ENCODE peak calls at places on chromosomes 2 and 18, in ten cellular contexts. One of them, this sample, is unnamed.

GRCh38 chr2:95004702-95005101 is 20.8 kb upstream of the MAL start:
- DNase-seq in HTR-8/SVneo: no peak
- DNase-seq in KBM-7: no peak
- DNase-seq in myocyte: no peak
- DNase-seq in heart right ventricle: no peak
- DNase-seq in ACHN: no peak
- DNase-seq in occipital lobe: no peak
- DNase-seq in thyroid gland: peak; percentile 24
- DNase-seq in non-pigmented ciliary epithelial cell: no peak
- DNase-seq in NCI-H2171 treated with DMSO at 0.1 percent for 48 hours: no peak
- DNase-seq in this sample: no peak

GRCh38 chr2:177015526-177015925 is 197.1 kb upstream of the HNRNPA3 start:
- DNase-seq in non-pigmented ciliary epithelial cell: no peak
- DNase-seq in NCI-H2171 treated with DMSO at 0.1 percent for 48 hours: peak; percentile 42
- DNase-seq in KBM-7: no peak
- DNase-seq in HTR-8/SVneo: no peak
- DNase-seq in myocyte: no peak
- DNase-seq in thyroid gland: no peak
- DNase-seq in heart right ventricle: no peak
- DNase-seq in ACHN: no peak
- DNase-seq in occipital lobe: no peak
- DNase-seq in this sample: no peak

GRCh38 chr18:22286576-22286975 is 117.2 kb downstream of the GATA6 start:
- DNase-seq in heart right ventricle: no peak
- DNase-seq in myocyte: no peak
- DNase-seq in NCI-H2171 treated with DMSO at 0.1 percent for 48 hours: no peak
- DNase-seq in occipital lobe: no peak
- DNase-seq in KBM-7: no peak
- DNase-seq in non-pigmented ciliary epithelial cell: no peak
- DNase-seq in HTR-8/SVneo: no peak
- DNase-seq in thyroid gland: peak; percentile 51
- DNase-seq in ACHN: no peak
- DNase-seq in this sample: peak; percentile 89

GRCh38 chr2:106097370-106098000 is 96.6 kb downstream of the UXS1 start:
- DNase-seq in occipital lobe: no peak
- DNase-seq in NCI-H2171 treated with DMSO at 0.1 percent for 48 hours: peak; percentile 33
- DNase-seq in non-pigmented ciliary epithelial cell: no peak
- DNase-seq in myocyte: peak; percentile 49
- DNase-seq in HTR-8/SVneo: no peak
- DNase-seq in heart right ventricle: no peak
- DNase-seq in thyroid gland: no peak
- DNase-seq in ACHN: no peak
- DNase-seq in KBM-7: no peak
- DNase-seq in this sample: no peak

GRCh38 chr2:212940816-212941215 is 210.6 kb downstream of the IKZF2 start:
- DNase-seq in non-pigmented ciliary epithelial cell: no peak
- DNase-seq in HTR-8/SVneo: peak; percentile 3
- DNase-seq in NCI-H2171 treated with DMSO at 0.1 percent for 48 hours: peak; percentile 96
- DNase-seq in heart right ventricle: no peak
- DNase-seq in myocyte: peak; percentile 67
- DNase-seq in occipital lobe: no peak
- DNase-seq in ACHN: no peak
- DNase-seq in thyroid gland: peak; percentile 74
- DNase-seq in KBM-7: no peak
- DNase-seq in this sample: no peak

GRCh38 chr2:232779935-232780334 is 3.6 kb upstream of the KCNJ13 start:
- DNase-seq in myocyte: peak; percentile 20
- DNase-seq in non-pigmented ciliary epithelial cell: no peak
- DNase-seq in HTR-8/SVneo: no peak
- DNase-seq in occipital lobe: no peak
- DNase-seq in heart right ventricle: no peak
- DNase-seq in NCI-H2171 treated with DMSO at 0.1 percent for 48 hours: no peak
- DNase-seq in KBM-7: no peak
- DNase-seq in thyroid gland: peak; percentile 16
- DNase-seq in ACHN: no peak
- DNase-seq in this sample: no peak

GRCh38 chr2:236565879-236566402 is 3.7 kb upstream of the ACKR3 start:
- DNase-seq in myocyte: no peak
- DNase-seq in non-pigmented ciliary epithelial cell: no peak
- DNase-seq in HTR-8/SVneo: no peak
- DNase-seq in thyroid gland: no peak
- DNase-seq in NCI-H2171 treated with DMSO at 0.1 percent for 48 hours: no peak
- DNase-seq in ACHN: no peak
- DNase-seq in heart right ventricle: no peak
- DNase-seq in KBM-7: no peak
- DNase-seq in occipital lobe: no peak
- DNase-seq in this sample: no peak

GRCh38 chr2:145572238-145572637 is 1052.3 kb upstream of the ZEB2 start:
- DNase-seq in HTR-8/SVneo: no peak
- DNase-seq in myocyte: no peak
- DNase-seq in NCI-H2171 treated with DMSO at 0.1 percent for 48 hours: no peak
- DNase-seq in heart right ventricle: no peak
- DNase-seq in non-pigmented ciliary epithelial cell: no peak
- DNase-seq in thyroid gland: no peak
- DNase-seq in KBM-7: no peak
- DNase-seq in ACHN: no peak
- DNase-seq in occipital lobe: no peak
- DNase-seq in this sample: no peak

GRCh38 chr2:120852200-120852815 is 116.6 kb downstream of the GLI2 start:
- DNase-seq in ACHN: no peak
- DNase-seq in HTR-8/SVneo: no peak
- DNase-seq in heart right ventricle: no peak
- DNase-seq in occipital lobe: no peak
- DNase-seq in NCI-H2171 treated with DMSO at 0.1 percent for 48 hours: no peak
- DNase-seq in myocyte: peak; percentile 32
- DNase-seq in thyroid gland: no peak
- DNase-seq in KBM-7: no peak
- DNase-seq in non-pigmented ciliary epithelial cell: no peak
- DNase-seq in this sample: no peak

GRCh38 chr2:3116371-3116770 is 261.2 kb downstream of the EIPR1 start:
- DNase-seq in occipital lobe: no peak
- DNase-seq in HTR-8/SVneo: no peak
- DNase-seq in ACHN: no peak
- DNase-seq in heart right ventricle: no peak
- DNase-seq in thyroid gland: no peak
- DNase-seq in myocyte: no peak
- DNase-seq in NCI-H2171 treated with DMSO at 0.1 percent for 48 hours: no peak
- DNase-seq in KBM-7: no peak
- DNase-seq in non-pigmented ciliary epithelial cell: no peak
- DNase-seq in this sample: no peak

GRCh38 chr18:36132756-36133155 is 3.1 kb downstream of the ELP2 start:
- DNase-seq in heart right ventricle: no peak
- DNase-seq in occipital lobe: no peak
- DNase-seq in ACHN: no peak
- DNase-seq in NCI-H2171 treated with DMSO at 0.1 percent for 48 hours: no peak
- DNase-seq in KBM-7: no peak
- DNase-seq in HTR-8/SVneo: no peak
- DNase-seq in myocyte: no peak
- DNase-seq in non-pigmented ciliary epithelial cell: no peak
- DNase-seq in thyroid gland: no peak
- DNase-seq in this sample: no peak

GRCh38 chr2:239563561-239563960 is 162.7 kb upstream of the HDAC4 start:
- DNase-seq in HTR-8/SVneo: no peak
- DNase-seq in thyroid gland: no peak
- DNase-seq in NCI-H2171 treated with DMSO at 0.1 percent for 48 hours: no peak
- DNase-seq in heart right ventricle: no peak
- DNase-seq in non-pigmented ciliary epithelial cell: no peak
- DNase-seq in myocyte: no peak
- DNase-seq in occipital lobe: no peak
- DNase-seq in KBM-7: no peak
- DNase-seq in ACHN: no peak
- DNase-seq in this sample: no peak

GRCh38 chr2:189485146-189485545 is 43.9 kb downstream of the WDR75 start:
- DNase-seq in ACHN: no peak
- DNase-seq in HTR-8/SVneo: no peak
- DNase-seq in non-pigmented ciliary epithelial cell: no peak
- DNase-seq in thyroid gland: no peak
- DNase-seq in heart right ventricle: no peak
- DNase-seq in NCI-H2171 treated with DMSO at 0.1 percent for 48 hours: no peak
- DNase-seq in myocyte: peak; percentile 86
- DNase-seq in occipital lobe: no peak
- DNase-seq in KBM-7: no peak
- DNase-seq in this sample: no peak

GRCh38 chr2:119126650-119127049 is 31.9 kb downstream of the C1QL2 start:
- DNase-seq in occipital lobe: no peak
- DNase-seq in NCI-H2171 treated with DMSO at 0.1 percent for 48 hours: no peak
- DNase-seq in ACHN: peak; percentile 66
- DNase-seq in HTR-8/SVneo: no peak
- DNase-seq in KBM-7: peak; percentile 16
- DNase-seq in thyroid gland: no peak
- DNase-seq in non-pigmented ciliary epithelial cell: no peak
- DNase-seq in myocyte: no peak
- DNase-seq in heart right ventricle: peak; percentile 17
- DNase-seq in this sample: peak; percentile 33

GRCh38 chr2:26738481-26738880 is 25.6 kb upstream of the SLC35F6 start:
- DNase-seq in NCI-H2171 treated with DMSO at 0.1 percent for 48 hours: no peak
- DNase-seq in KBM-7: no peak
- DNase-seq in occipital lobe: no peak
- DNase-seq in thyroid gland: no peak
- DNase-seq in myocyte: no peak
- DNase-seq in HTR-8/SVneo: no peak
- DNase-seq in heart right ventricle: no peak
- DNase-seq in non-pigmented ciliary epithelial cell: no peak
- DNase-seq in ACHN: no peak
- DNase-seq in this sample: no peak

GRCh38 chr2:172084484-172084733 is 898 bp upstream of the DLX1 start:
- DNase-seq in heart right ventricle: no peak
- DNase-seq in NCI-H2171 treated with DMSO at 0.1 percent for 48 hours: no peak
- DNase-seq in myocyte: no peak
- DNase-seq in KBM-7: peak; percentile 90
- DNase-seq in HTR-8/SVneo: peak; percentile 44
- DNase-seq in ACHN: no peak
- DNase-seq in non-pigmented ciliary epithelial cell: no peak
- DNase-seq in occipital lobe: no peak
- DNase-seq in thyroid gland: no peak
- DNase-seq in this sample: peak; percentile 86

GRCh38 chr2:7671312-7671711 is 754.1 kb downstream of the RNF144A start:
- DNase-seq in occipital lobe: no peak
- DNase-seq in non-pigmented ciliary epithelial cell: no peak
- DNase-seq in thyroid gland: peak; percentile 5
- DNase-seq in NCI-H2171 treated with DMSO at 0.1 percent for 48 hours: peak; percentile 23
- DNase-seq in heart right ventricle: peak; percentile 60
- DNase-seq in myocyte: no peak
- DNase-seq in HTR-8/SVneo: no peak
- DNase-seq in ACHN: no peak
- DNase-seq in KBM-7: no peak
- DNase-seq in this sample: no peak

GRCh38 chr2:204177977-204178522 is 241.5 kb downstream of the ICOS start:
- DNase-seq in NCI-H2171 treated with DMSO at 0.1 percent for 48 hours: no peak
- DNase-seq in thyroid gland: peak; percentile 39
- DNase-seq in heart right ventricle: peak; percentile 52
- DNase-seq in non-pigmented ciliary epithelial cell: no peak
- DNase-seq in KBM-7: peak; percentile 38
- DNase-seq in ACHN: peak; percentile 47
- DNase-seq in myocyte: peak; percentile 41
- DNase-seq in HTR-8/SVneo: peak; percentile 3
- DNase-seq in occipital lobe: no peak
- DNase-seq in this sample: peak; percentile 9

GRCh38 chr18:70234667-70235459 is 29.4 kb upstream of the RTTN start:
- DNase-seq in ACHN: no peak
- DNase-seq in non-pigmented ciliary epithelial cell: peak; percentile 54
- DNase-seq in thyroid gland: no peak
- DNase-seq in HTR-8/SVneo: no peak
- DNase-seq in heart right ventricle: no peak
- DNase-seq in NCI-H2171 treated with DMSO at 0.1 percent for 48 hours: no peak
- DNase-seq in KBM-7: no peak
- DNase-seq in myocyte: no peak
- DNase-seq in occipital lobe: no peak
- DNase-seq in this sample: no peak

GRCh38 chr18:60060578-60060977 is 160.8 kb downstream of the PMAIP1 start:
- DNase-seq in ACHN: peak; percentile 50
- DNase-seq in non-pigmented ciliary epithelial cell: no peak
- DNase-seq in thyroid gland: no peak
- DNase-seq in HTR-8/SVneo: no peak
- DNase-seq in heart right ventricle: no peak
- DNase-seq in NCI-H2171 treated with DMSO at 0.1 percent for 48 hours: no peak
- DNase-seq in myocyte: peak; percentile 50
- DNase-seq in occipital lobe: no peak
- DNase-seq in KBM-7: no peak
- DNase-seq in this sample: no peak

GRCh38 chr2:162795312-162795711 is 43.3 kb downstream of the KCNH7 start:
- DNase-seq in KBM-7: peak; percentile 11
- DNase-seq in ACHN: peak; percentile 11
- DNase-seq in NCI-H2171 treated with DMSO at 0.1 percent for 48 hours: no peak
- DNase-seq in non-pigmented ciliary epithelial cell: no peak
- DNase-seq in thyroid gland: peak; percentile 1
- DNase-seq in occipital lobe: no peak
- DNase-seq in heart right ventricle: no peak
- DNase-seq in HTR-8/SVneo: no peak
- DNase-seq in myocyte: no peak
- DNase-seq in this sample: no peak

GRCh38 chr2:108922141-108922915 is 66.7 kb downstream of the EDAR start:
- DNase-seq in ACHN: no peak
- DNase-seq in heart right ventricle: no peak
- DNase-seq in non-pigmented ciliary epithelial cell: no peak
- DNase-seq in NCI-H2171 treated with DMSO at 0.1 percent for 48 hours: no peak
- DNase-seq in myocyte: peak; percentile 60
- DNase-seq in occipital lobe: peak; percentile 29
- DNase-seq in thyroid gland: no peak
- DNase-seq in KBM-7: no peak
- DNase-seq in HTR-8/SVneo: no peak
- DNase-seq in this sample: peak; percentile 58

GRCh38 chr2:242046184-242046826 is 176.8 kb downstream of the RTP5 start:
- DNase-seq in non-pigmented ciliary epithelial cell: no peak
- DNase-seq in thyroid gland: no peak
- DNase-seq in heart right ventricle: no peak
- DNase-seq in ACHN: no peak
- DNase-seq in NCI-H2171 treated with DMSO at 0.1 percent for 48 hours: no peak
- DNase-seq in myocyte: no peak
- DNase-seq in occipital lobe: no peak
- DNase-seq in HTR-8/SVneo: no peak
- DNase-seq in KBM-7: no peak
- DNase-seq in this sample: no peak

GRCh38 chr18:21656402-21656801 is 44.3 kb downstream of the SNRPD1 start:
- DNase-seq in heart right ventricle: no peak
- DNase-seq in myocyte: peak; percentile 8
- DNase-seq in NCI-H2171 treated with DMSO at 0.1 percent for 48 hours: no peak
- DNase-seq in ACHN: no peak
- DNase-seq in occipital lobe: no peak
- DNase-seq in HTR-8/SVneo: peak; percentile 49
- DNase-seq in non-pigmented ciliary epithelial cell: peak; percentile 35
- DNase-seq in thyroid gland: no peak
- DNase-seq in KBM-7: no peak
- DNase-seq in this sample: no peak

GRCh38 chr2:36456227-36456788 is 100.7 kb downstream of the CRIM1 start:
- DNase-seq in occipital lobe: peak; percentile 10
- DNase-seq in NCI-H2171 treated with DMSO at 0.1 percent for 48 hours: no peak
- DNase-seq in non-pigmented ciliary epithelial cell: no peak
- DNase-seq in HTR-8/SVneo: no peak
- DNase-seq in ACHN: peak; percentile 46
- DNase-seq in heart right ventricle: peak; percentile 78
- DNase-seq in thyroid gland: peak; percentile 90
- DNase-seq in myocyte: peak; percentile 74
- DNase-seq in KBM-7: no peak
- DNase-seq in this sample: peak; percentile 60

GRCh38 chr2:60707750-60708371 is 48.2 kb upstream of the PAPOLG start:
- DNase-seq in HTR-8/SVneo: peak; percentile 51
- DNase-seq in heart right ventricle: no peak
- DNase-seq in NCI-H2171 treated with DMSO at 0.1 percent for 48 hours: peak; percentile 29
- DNase-seq in thyroid gland: peak; percentile 1
- DNase-seq in non-pigmented ciliary epithelial cell: no peak
- DNase-seq in KBM-7: peak; percentile 43
- DNase-seq in ACHN: peak; percentile 44
- DNase-seq in myocyte: peak; percentile 58
- DNase-seq in occipital lobe: no peak
- DNase-seq in this sample: no peak

GRCh38 chr2:68230246-68231060 is 21.9 kb downstream of the PPP3R1 start:
- DNase-seq in myocyte: no peak
- DNase-seq in NCI-H2171 treated with DMSO at 0.1 percent for 48 hours: no peak
- DNase-seq in occipital lobe: no peak
- DNase-seq in ACHN: no peak
- DNase-seq in thyroid gland: no peak
- DNase-seq in non-pigmented ciliary epithelial cell: no peak
- DNase-seq in HTR-8/SVneo: no peak
- DNase-seq in KBM-7: peak; percentile 46
- DNase-seq in heart right ventricle: no peak
- DNase-seq in this sample: no peak

GRCh38 chr2:100986157-100986556 is 15.9 kb upstream of the RPL31 start:
- DNase-seq in NCI-H2171 treated with DMSO at 0.1 percent for 48 hours: peak; percentile 64
- DNase-seq in myocyte: no peak
- DNase-seq in HTR-8/SVneo: no peak
- DNase-seq in thyroid gland: no peak
- DNase-seq in occipital lobe: no peak
- DNase-seq in ACHN: no peak
- DNase-seq in non-pigmented ciliary epithelial cell: no peak
- DNase-seq in heart right ventricle: no peak
- DNase-seq in KBM-7: no peak
- DNase-seq in this sample: no peak

This sample was measured in MG63.